ENCODE peak calls at places on chromosomes 13 and 19, in seven cellular contexts. E is lower lobe of right lung, C is tibial artery, I is AG04450, M is ovary, K is pancreas, Z is thyroid gland. Y is an unnamed sample.

GRCh38 chr13:31172535-31172934 is 10.8 kb upstream of the HSPH1 start:
- DNase-seq in C (no peak), K (no peak), E (no peak), I (peak; percentile 49), M (no peak), Z (no peak), Y (no peak)

GRCh38 chr19:45117167-45117594 is 24.2 kb downstream of the PPP1R37 start:
- DNase-seq in C (no peak), M (no peak), K (no peak), Z (no peak), I (no peak), E (peak; percentile 63), Y (no peak)

GRCh38 chr13:43377149-43377548 is 353.8 kb downstream of the DNAJC15 start:
- DNase-seq in M (peak; percentile 30), C (no peak), Z (no peak), I (no peak), E (no peak), K (peak; percentile 33), Y (no peak)

GRCh38 chr13:97148894-97149293 is 73.2 kb upstream of the MBNL2 start:
- DNase-seq in I (no peak), Z (no peak), C (no peak), K (no peak), E (no peak), M (no peak), Y (peak; percentile 46)

GRCh38 chr13:55571237-55571867 is 1569.4 kb upstream of the PRR20A start:
- DNase-seq in E (no peak), M (no peak), I (no peak), Z (no peak), K (no peak), C (no peak), Y (no peak)

GRCh38 chr19:19185853-19186728 is 5.9 kb downstream of the BORCS8 start:
- DNase-seq in M (no peak), I (no peak), Z (peak; percentile 39), K (no peak), C (no peak), E (no peak), Y (peak; percentile 23)

GRCh38 chr13:41254902-41255301 is 8.5 kb downstream of the MTRF1 start:
- DNase-seq in K (no peak), E (no peak), M (no peak), C (no peak), I (no peak), Z (no peak), Y (no peak)

GRCh38 chr13:23506821-23507210 is 63.4 kb upstream of the TNFRSF19 start:
- DNase-seq in I (peak; percentile 62), M (no peak), Z (no peak), E (no peak), K (no peak), C (no peak), Y (no peak)

GRCh38 chr19:2084993-2085720 is 11.0 kb downstream of the MOB3A start:
- DNase-seq in E (peak; percentile 91), Z (peak; percentile 58), I (no peak), M (no peak), K (no peak), C (peak; percentile 65), Y (peak; percentile 52)

GRCh38 chr19:51166846-51167490 is 24.9 kb downstream of the SIGLEC7 start:
- DNase-seq in Z (no peak), K (no peak), C (peak; percentile 33), M (no peak), I (no peak), E (peak; percentile 66), Y (no peak)

GRCh38 chr19:14167594-14168138 is 31.3 kb upstream of the ASF1B start:
- DNase-seq in K (no peak), C (no peak), E (no peak), M (no peak), Z (no peak), I (no peak), Y (no peak)

GRCh38 chr13:98942997-98943396 is 34.9 kb downstream of the DOCK9 start:
- DNase-seq in C (no peak), Z (no peak), I (no peak), M (no peak), E (no peak), K (no peak), Y (no peak)

DNA sequence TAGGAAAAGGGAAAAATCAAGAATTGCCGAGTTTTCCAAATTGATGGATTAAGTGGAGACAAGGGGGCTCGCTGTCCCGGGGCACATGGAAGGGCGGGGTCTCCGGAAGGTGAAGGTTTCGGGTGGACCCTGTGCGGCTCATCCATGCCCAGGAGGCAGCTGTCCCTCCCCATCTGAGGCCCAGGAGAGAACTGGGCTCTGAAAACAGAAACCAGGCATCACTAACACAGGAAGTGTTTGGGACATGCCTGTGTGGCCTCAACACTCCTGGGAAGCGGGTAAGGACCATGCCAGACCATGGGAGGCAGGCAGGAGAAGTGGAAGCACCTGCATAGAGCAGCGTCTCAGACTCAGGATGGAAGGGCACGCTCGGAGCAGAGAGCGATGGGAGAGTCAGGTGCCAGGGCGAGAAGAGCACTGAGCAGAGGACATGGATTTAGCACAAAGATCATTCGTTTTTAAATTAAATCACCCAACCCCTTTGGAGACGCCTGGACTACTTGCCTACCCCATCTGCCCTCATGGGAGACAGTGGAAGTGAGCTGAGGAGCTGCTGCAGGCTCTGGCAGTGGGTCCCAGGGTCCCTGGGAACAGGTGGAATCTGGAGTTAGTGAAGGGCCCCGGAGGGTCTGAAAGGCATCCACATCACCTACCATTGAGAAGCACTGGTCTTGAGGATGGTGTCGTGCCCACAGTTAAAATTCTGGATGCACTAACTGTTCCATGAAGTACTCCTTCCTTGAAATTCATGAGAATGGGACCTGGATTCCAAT is 183.2 kb upstream of the SOX1 start:
- DNase-seq in E (no peak), C (no peak), I (no peak), M (no peak), K (no peak), Z (no peak), Y (no peak)
- H3K27me3 ChIP-seq in E (peaks cover 9% of the 10 kb centered on the region), C (no peaks in the 10 kb centered on the region), I (no peaks in the 10 kb centered on the region), M (no peaks in the 10 kb centered on the region), K (no peaks in the 10 kb centered on the region), Z (no peaks in the 10 kb centered on the region), Y (no peaks in the 10 kb centered on the region)

GRCh38 chr19:46660601-46661019 is 372 bp downstream of the DACT3 start:
- DNase-seq in E (no peak), M (peak; percentile 58), I (no peak), C (no peak), Z (no peak), K (no peak), Y (no peak)

GRCh38 chr19:46659151-46660007 is 1.6 kb downstream of the DACT3 start:
- DNase-seq in K (peak; percentile 34), E (peak; percentile 51), C (peak; percentile 48), Z (no peak), M (peak; percentile 68), I (no peak), Y (peak; percentile 46)

GRCh38 chr19:46661735-46662592 is 982 bp upstream of the DACT3 start:
- DNase-seq in K (peak; percentile 82), I (peak; percentile 77), E (peak; percentile 85), Z (peak; percentile 85), C (peak; percentile 90), M (peak; percentile 87), Y (peak; percentile 92)

GRCh38 chr19:46660008-46660517 is 919 bp downstream of the DACT3 start:
- DNase-seq in E (no peak), M (peak; percentile 48), I (no peak), K (peak; percentile 30), Z (no peak), C (no peak), Y (no peak)

DNA sequence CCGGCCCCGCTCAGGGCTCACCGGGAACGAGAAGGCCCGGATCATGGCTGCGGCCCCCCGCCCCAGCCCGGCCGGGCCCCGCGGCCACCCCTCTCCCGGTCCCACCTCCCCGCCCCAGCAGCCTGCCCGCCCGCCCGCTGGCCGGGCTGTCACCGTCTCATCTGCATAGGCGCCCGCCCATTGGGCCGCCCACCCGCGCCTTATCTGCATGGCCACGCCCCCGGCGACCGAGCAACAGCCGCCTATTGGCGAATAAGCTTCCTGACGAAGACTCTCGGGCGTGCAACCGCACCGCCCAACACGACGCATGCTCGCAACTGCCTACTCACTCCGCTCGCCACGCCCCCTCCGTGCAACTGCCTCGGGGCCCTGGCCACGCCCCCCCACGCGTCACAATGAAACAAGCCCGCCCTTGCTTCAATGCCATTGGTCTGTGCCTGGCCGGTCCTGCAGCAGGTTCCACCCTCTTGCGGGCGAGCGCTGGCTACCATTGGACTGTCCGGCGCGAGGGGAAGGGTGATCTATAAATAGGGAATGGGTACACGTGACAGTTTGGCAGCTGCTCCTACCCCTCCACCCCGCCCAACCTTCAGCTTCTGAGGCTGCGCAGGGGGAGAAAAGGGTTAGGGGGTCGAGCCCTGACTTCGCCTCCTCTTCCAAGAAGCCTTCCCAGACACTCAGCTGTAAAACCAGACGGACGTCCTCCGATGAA is at the start of gene DACT3:
- DNase-seq in I (peak; percentile 100), Z (peak; percentile 100), E (peak; percentile 100), M (peak; percentile 100), K (peak; percentile 100), C (peak; percentile 100), Y (peak; percentile 100)
- TF ChIP-seq CTCF in I (no peak), Z (no peak), E (peak; percentile 10), M (peak; percentile 20), K (no peak), C (no peak), Y (peak; percentile 32)

DNA sequence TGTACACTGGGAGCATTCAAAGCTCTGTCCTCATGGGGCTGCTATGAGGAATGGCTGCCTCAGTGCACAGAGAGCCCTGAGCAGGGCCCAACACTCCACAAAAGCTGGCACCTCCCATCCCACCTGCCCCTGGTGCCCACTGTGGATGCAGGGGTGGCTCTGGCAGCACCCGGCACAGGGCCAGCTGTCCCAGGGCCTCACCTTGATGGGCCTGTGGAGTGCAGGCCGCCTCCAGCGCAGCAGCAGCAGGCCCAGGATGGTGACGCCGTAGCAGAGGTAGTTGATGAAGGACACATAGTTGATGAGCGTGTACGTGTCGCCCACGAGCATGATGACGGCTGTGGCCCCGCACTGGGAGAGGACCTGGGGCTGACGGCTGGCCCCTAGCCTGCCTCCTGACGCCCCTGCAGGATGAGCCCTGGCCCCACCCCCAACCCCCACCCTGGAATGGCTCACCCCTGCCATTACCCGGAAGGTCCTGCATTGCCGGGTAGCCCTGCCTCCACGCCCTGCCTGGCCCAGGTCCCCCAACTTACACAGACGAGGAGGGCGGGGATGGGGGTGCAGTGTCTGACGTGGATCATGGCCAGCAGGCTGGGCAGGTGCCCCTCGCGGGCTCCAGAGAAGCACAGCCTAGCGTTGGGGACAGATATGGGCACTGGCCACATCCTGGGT is 15.2 kb downstream of the SLC7A10 start:
- DNase-seq in K (no peak), I (no peak), C (no peak), E (no peak), Z (no peak), M (no peak), Y (no peak)
- H3K27me3 ChIP-seq in K (no peaks in the 10 kb centered on the region), I (no peaks in the 10 kb centered on the region), C (no peaks in the 10 kb centered on the region), E (peaks cover 4% of the 10 kb centered on the region), Z (no peaks in the 10 kb centered on the region), M (no peaks in the 10 kb centered on the region), Y (no peaks in the 10 kb centered on the region)

DNA sequence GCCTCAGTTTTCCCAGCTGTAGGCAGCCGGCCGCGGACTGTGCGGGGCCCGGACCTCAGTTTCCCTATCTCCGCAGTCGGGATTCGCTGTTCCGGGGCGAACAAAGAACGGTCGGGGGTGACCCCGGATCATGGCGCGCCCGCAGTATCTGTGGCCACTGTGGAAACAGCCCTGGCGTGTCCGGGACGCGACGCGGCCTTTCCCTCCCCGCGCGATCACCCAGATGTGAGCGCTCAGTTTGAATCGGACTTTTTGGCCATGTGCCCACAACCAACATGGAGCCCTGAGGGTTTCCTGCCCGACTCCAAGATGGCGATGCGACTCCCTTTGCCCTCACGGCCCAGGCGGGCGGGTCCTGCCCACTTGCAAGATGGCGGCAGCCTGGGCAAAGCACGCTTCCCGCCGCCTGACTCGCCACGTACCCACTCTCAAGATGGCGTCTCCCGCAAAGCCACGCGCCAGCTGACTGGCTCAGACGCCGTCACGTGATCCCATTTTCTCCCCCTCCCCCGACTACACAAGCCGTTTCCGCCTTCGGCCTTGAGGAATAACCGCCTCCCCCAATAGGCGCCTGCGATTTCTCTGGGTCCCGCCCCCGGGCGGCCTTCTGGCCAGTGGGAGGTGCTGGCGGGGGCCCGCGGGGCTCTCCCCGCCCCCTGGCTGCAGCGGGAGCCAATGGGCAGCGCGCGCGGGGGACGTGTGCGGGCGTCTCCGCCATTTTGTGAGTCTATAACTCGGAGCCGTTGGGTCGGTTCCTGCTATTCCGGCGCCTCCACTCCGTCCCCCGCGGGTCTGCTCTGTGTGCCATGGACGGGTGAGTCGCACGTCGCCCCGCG is at the start of gene PTBP1:
- DNase-seq in Z (peak; percentile 100), E (peak; percentile 100), C (peak; percentile 100), M (peak; percentile 100), I (peak; percentile 100), K (peak; percentile 100), Y (peak; percentile 100)
- TF ChIP-seq CTCF in Z (no peak), E (peak; percentile 24), C (peak; percentile 3), M (no peak), I (no peak), K (no peak), Y (no peak)